ENCODE peak calls at places on chromosomes 1 and 21, in eight cellular contexts. O is hepatocyte, M is tibial nerve, D is endodermal cell, Z is T-helper 17 cell, G is A549, T is colonic mucosa, X is tibial artery. R is an unnamed sample. For H3K9me3, the result is how much of the 10 kb centered on the place peaks cover.

GRCh38 chr1:50218344-50218743 is 109.6 kb downstream of the ELAVL4 start:
- DNase-seq in M (no peak), X (no peak), G (no peak), D (no peak), Z (no peak), O (no peak), T (no peak), R (no peak)

GRCh38 chr21:14712121-14712520 is 166.0 kb upstream of the SAMSN1 start:
- DNase-seq in D (no peak), G (no peak), T (no peak), X (no peak), O (no peak), M (no peak), Z (no peak), R (no peak)

GRCh38 chr21:34886554-34887385 is 162.3 kb downstream of the RUNX1 start:
- DNase-seq in X (no peak), O (peak), D (peak), T (peak), Z (no peak), G (no peak), M (no peak), R (peak)

GRCh38 chr21:45535341-45536081 is 6.7 kb downstream of the SLC19A1 start:
- DNase-seq in O (no peak), X (peak), G (no peak), Z (peak), M (peak), T (no peak), D (peak), R (peak)

GRCh38 chr1:100834779-100835645 is 59.6 kb downstream of the EXTL2 start:
- DNase-seq in T (no peak), D (peak), O (no peak), X (no peak), M (no peak), Z (no peak), G (peak), R (no peak)

GRCh38 chr1:242788771-242789170 is 264.3 kb upstream of the PLD5 start:
- DNase-seq in G (no peak), T (no peak), O (no peak), D (no peak), M (no peak), X (no peak), Z (no peak), R (no peak)

GRCh38 chr1:220879509-220880366 is 495 bp downstream of the HLX start:
- DNase-seq in X (peak), D (peak), T (no peak), O (peak), G (peak), Z (no peak), M (no peak), R (peak)

GRCh38 chr1:155646307-155646706 is 36.3 kb downstream of the MSTO1 start:
- DNase-seq in T (no peak), D (no peak), O (no peak), G (no peak), M (peak), X (no peak), Z (no peak), R (no peak)

GRCh38 chr1:112454316-112454715 is 54.4 kb upstream of the WNT2B start:
- DNase-seq in Z (no peak), T (no peak), G (no peak), O (no peak), D (no peak), M (no peak), X (no peak), R (no peak)

GRCh38 chr1:24903560-24903954 is 26.5 kb downstream of the RUNX3 start:
- DNase-seq in D (no peak), G (no peak), M (no peak), Z (no peak), O (no peak), X (peak), T (no peak), R (no peak)

GRCh38 chr1:32470431-32470830 is 5.6 kb downstream of the ZBTB8B start:
- DNase-seq in M (no peak), T (no peak), Z (no peak), G (no peak), O (no peak), D (no peak), X (no peak), R (no peak)

GRCh38 chr1:212506666-212507065 is 73.9 kb downstream of the NENF start:
- DNase-seq in D (no peak), T (no peak), X (no peak), O (no peak), M (no peak), Z (no peak), G (no peak), R (no peak)

GRCh38 chr1:47231314-47232186 is 475 bp downstream of the TAL1 start:
- DNase-seq in G (no peak), D (peak), O (peak), Z (no peak), M (no peak), X (no peak), T (no peak), R (no peak)

GRCh38 chr21:35025206-35026152 is 23.6 kb downstream of the RUNX1 start:
- DNase-seq in M (no peak), D (peak), Z (no peak), X (no peak), T (no peak), O (no peak), G (no peak), R (no peak)

GRCh38 chr1:161046574-161047167 is 894 bp upstream of the USF1 start:
- DNase-seq in T (no peak), O (no peak), Z (no peak), X (no peak), M (no peak), D (no peak), G (no peak), R (no peak)

GRCh38 chr1:12630946-12631540 is 12.8 kb upstream of the AADACL4 start:
- DNase-seq in O (no peak), M (no peak), T (no peak), Z (no peak), D (no peak), G (no peak), X (no peak), R (no peak)

GRCh38 chr1:169051171-169051570 is 55.3 kb upstream of the ATP1B1 start:
- DNase-seq in M (no peak), G (no peak), O (no peak), Z (no peak), T (no peak), X (no peak), D (no peak), R (no peak)

DNA sequence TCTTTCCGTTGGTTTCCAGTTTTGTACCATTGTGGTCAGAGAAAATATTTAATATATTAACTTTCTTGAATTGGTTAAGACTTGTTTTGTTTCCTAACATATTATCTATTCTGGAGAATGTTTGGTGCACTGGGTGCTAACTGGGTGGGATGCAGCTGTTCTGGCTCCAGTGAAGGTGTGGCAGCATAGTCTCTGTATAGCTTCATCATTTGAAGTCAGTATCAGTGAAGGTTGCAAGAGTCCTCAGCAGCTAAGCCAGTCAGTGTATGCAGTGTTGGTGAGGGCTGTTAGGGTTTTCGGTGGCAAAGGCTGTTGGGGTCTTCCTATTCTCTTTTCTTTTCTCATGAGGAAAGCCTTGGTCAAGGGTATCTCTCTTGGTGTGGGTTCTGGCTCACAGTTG is 698.7 kb upstream of the ADGRL4 start:
- DNase-seq in X (no peak), M (no peak), T (no peak), D (no peak), O (no peak), Z (no peak), G (no peak), R (no peak)
- H3K9me3 ChIP-seq in X (under half), M (under half), T (under half), D (under half), O (under half), Z (under half), G (under half), R (under half)

GRCh38 chr1:5514519-5515183 is 477.6 kb downstream of the NPHP4 start:
- DNase-seq in O (peak), D (peak), G (peak), Z (peak), T (peak), M (peak), X (no peak), R (peak)

GRCh38 chr1:5515501-5515900 is 476.7 kb downstream of the NPHP4 start:
- DNase-seq in T (no peak), X (no peak), D (no peak), Z (no peak), G (no peak), M (no peak), O (no peak), R (no peak)

GRCh38 chr1:5519366-5520135 is 472.7 kb downstream of the NPHP4 start:
- DNase-seq in M (no peak), G (no peak), Z (no peak), O (no peak), X (no peak), T (no peak), D (no peak), R (no peak)

GRCh38 chr1:5513891-5514515 is 478.2 kb downstream of the NPHP4 start:
- DNase-seq in M (no peak), X (peak), O (peak), G (no peak), Z (no peak), D (no peak), T (peak), R (no peak)

GRCh38 chr1:5516756-5517155 is 475.5 kb downstream of the NPHP4 start:
- DNase-seq in Z (no peak), T (no peak), M (no peak), G (no peak), X (no peak), O (no peak), D (peak), R (no peak)
- H3K9me3 ChIP-seq in Z (under half), T (under half), M (under half), G (under half), X (under half), O (under half), D (under half), R (under half)

GRCh38 chr21:41733951-41734689 is 32.7 kb downstream of the RIPK4 start:
- DNase-seq in X (no peak), Z (no peak), M (no peak), O (no peak), G (no peak), T (no peak), D (no peak), R (no peak)
- H3K9me3 ChIP-seq in X (under half), Z (under half), M (under half), O (under half), G (under half), T (under half), D (under half), R (under half)

DNA sequence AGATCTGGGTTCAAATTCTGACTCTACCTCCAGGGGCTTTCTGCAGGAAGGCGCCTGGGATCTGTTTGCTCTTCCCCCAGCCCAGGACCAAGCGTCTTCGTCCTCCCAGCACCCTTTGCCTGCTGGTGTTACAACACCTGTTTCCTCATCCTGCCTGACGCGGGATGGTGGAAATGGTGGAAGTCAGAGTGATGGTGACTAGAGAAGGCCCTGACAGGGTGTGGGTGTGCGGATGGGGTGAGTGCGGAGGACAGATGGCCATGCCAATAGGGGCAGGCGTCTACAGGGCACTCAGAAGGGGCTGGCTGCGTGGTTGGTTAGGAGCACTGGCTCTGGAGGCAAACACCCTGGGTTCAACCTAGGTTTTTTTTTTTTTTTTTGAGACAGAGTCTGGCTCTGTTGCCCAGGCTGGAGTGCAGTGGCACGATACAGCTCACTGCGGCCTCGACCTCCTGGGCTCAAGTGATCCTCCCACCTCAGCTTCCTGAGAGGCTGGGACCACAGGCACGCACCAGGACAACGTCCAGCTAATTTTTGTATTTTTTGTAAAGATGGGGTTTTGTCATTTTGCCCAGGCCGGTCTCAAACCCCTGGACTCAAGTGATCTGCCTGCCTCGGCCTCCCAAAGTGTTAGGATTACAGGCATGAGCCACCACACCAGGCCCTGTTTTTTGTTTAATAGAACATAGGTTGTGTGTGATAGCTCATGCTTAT is 1.5 kb downstream of the THEMIS2 start:
- DNase-seq in D (no peak), Z (no peak), G (no peak), T (no peak), X (no peak), M (no peak), O (no peak), R (peak)
- H3K9me3 ChIP-seq in D (under half), Z (under half), G (under half), T (under half), X (under half), M (under half), O (under half), R (under half)

DNA sequence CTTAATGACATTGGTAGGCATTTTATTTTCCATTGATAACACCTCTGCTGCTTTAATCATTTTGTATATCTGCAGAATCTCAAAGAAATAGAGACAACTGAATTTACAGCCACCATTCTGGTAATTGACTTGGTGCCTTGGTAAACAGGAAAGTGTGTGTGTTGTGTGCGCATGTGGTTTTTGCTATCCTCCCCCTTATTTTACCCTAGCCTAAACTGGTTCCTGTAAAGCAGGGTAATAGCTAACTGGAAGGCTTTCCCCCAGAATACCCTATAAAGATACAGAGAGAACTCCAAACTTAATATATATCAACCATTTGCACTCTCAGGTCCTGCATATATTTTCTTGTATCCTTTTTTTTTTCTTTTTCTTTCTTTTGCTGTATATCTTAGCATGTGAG is 149.5 kb upstream of the ADGRL4 start:
- DNase-seq in G (no peak), O (no peak), Z (no peak), D (no peak), X (no peak), T (no peak), M (no peak), R (no peak)
- H3K9me3 ChIP-seq in G (under half), O (under half), Z (under half), D (under half), X (under half), T (under half), M (under half), R (under half)

DNA sequence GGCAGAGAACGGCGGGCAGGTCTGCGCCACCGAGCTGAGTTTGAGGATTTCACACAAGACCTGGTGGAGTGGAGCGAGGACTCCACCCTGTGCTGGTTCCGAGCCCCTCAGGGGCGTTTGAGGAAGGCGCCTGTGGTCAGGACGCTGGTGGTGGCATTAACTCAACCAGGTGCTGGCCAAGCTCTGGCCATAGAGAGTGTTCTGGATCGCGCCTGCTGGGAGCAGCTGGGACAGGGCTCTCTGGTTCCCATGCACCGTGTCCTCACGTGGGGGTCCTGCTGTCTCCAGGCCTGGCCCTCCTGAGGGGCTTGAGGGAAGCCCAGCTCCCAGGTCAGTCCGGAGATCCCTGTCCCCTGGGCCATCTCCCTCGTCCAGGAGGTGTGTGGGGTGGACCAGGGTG is 24.8 kb upstream of the TTC34 start:
- DNase-seq in Z (no peak), O (no peak), T (no peak), M (no peak), D (no peak), G (no peak), X (no peak), R (peak)
- H3K9me3 ChIP-seq in Z (under half), O (under half), T (under half), M (under half), D (under half), G (under half), X (under half), R (under half)

GRCh38 chr1:71270394-71270793 is 189.6 kb upstream of the ZRANB2 start:
- DNase-seq in G (no peak), D (no peak), Z (no peak), O (no peak), X (no peak), T (no peak), M (no peak), R (no peak)

GRCh38 chr1:71269823-71270222 is 189.0 kb upstream of the ZRANB2 start:
- DNase-seq in G (no peak), T (no peak), O (no peak), M (no peak), Z (no peak), X (no peak), D (no peak), R (no peak)

GRCh38 chr1:71276466-71276865 is 195.6 kb upstream of the ZRANB2 start:
- DNase-seq in O (no peak), T (no peak), Z (no peak), G (no peak), X (no peak), M (no peak), D (no peak), R (no peak)

GRCh38 chr1:71273326-71273725 is 192.5 kb upstream of the ZRANB2 start:
- DNase-seq in T (no peak), M (no peak), Z (no peak), D (no peak), G (no peak), O (no peak), X (no peak), R (no peak)
- H3K9me3 ChIP-seq in T (under half), M (under half), Z (under half), D (under half), G (under half), O (under half), X (under half), R (under half)

GRCh38 chr1:16988210-16988609 is 7.8 kb upstream of the MFAP2 start:
- DNase-seq in O (no peak), X (no peak), T (no peak), G (no peak), Z (no peak), D (no peak), M (no peak), R (no peak)
- H3K9me3 ChIP-seq in O (under half), X (under half), T (under half), G (under half), Z (under half), D (under half), M (under half), R (under half)